ENCODE peak calls at places on chromosomes 16 and 17, in five cellular contexts. E is activated B cell treated with CpG ODN at 0.5 μM for 24 hours, R is mammary epithelial cell, S is Panc1, N is cardiac muscle cell. Q is an unnamed sample.

GRCh38 chr16:84829168-84829965 is 9.6 kb downstream of the CRISPLD2 start:
- DNase-seq in E (no peak), R (no peak), S (no peak), N (peak; percentile 29), Q (no peak)

GRCh38 chr17:57633236-57633635 is 111.9 kb downstream of the CCDC182 start:
- DNase-seq in E (no peak), R (no peak), S (no peak), N (no peak), Q (no peak)

GRCh38 chr16:85986931-85987749 is 88.2 kb downstream of the IRF8 start:
- DNase-seq in E (peak; percentile 36), R (no peak), S (no peak), N (peak; percentile 59), Q (no peak)

GRCh38 chr16:87358250-87358649 is 25.3 kb downstream of the FBXO31 start:
- DNase-seq in E (no peak), R (no peak), S (no peak), N (no peak), Q (no peak)

GRCh38 chr17:5122586-5123342 is 6.9 kb downstream of the USP6 start:
- DNase-seq in E (peak; percentile 29), R (no peak), S (no peak), N (peak; percentile 34), Q (peak; percentile 72)

GRCh38 chr17:4947411-4948165 is 742 bp downstream of the PFN1 start:
- DNase-seq in E (peak; percentile 66), R (peak; percentile 50), S (no peak), N (peak; percentile 60), Q (no peak)

GRCh38 chr16:83692224-83692623 is 115.6 kb upstream of the HSBP1 start:
- DNase-seq in E (no peak), R (no peak), S (no peak), N (no peak), Q (no peak)

GRCh38 chr16:55490301-55490700 is 11.3 kb downstream of the MMP2 start:
- DNase-seq in E (no peak), R (no peak), S (no peak), N (no peak), Q (no peak)

GRCh38 chr17:4276514-4276913 is 12.7 kb upstream of the ANKFY1 start:
- DNase-seq in E (no peak), R (no peak), S (no peak), N (no peak), Q (no peak)

GRCh38 chr16:65782537-65783290 is 583.8 kb upstream of the CDH5 start:
- DNase-seq in E (no peak), R (peak; percentile 68), S (no peak), N (no peak), Q (no peak)

GRCh38 chr16:85302018-85302847 is 190.0 kb upstream of the CIBAR2 start:
- DNase-seq in E (no peak), R (no peak), S (no peak), N (no peak), Q (no peak)

GRCh38 chr16:77788196-77789084 is at the start of gene VAT1L:
- DNase-seq in E (no peak), R (peak; percentile 51), S (no peak), N (peak; percentile 52), Q (peak; percentile 70)

GRCh38 chr16:81697321-81697885 is 81.7 kb upstream of the PLCG2 start:
- DNase-seq in E (no peak), R (peak; percentile 48), S (peak; percentile 22), N (peak; percentile 65), Q (no peak)

GRCh38 chr16:67311607-67312449 is 14.7 kb downstream of the KCTD19 start:
- DNase-seq in E (no peak), R (peak; percentile 100), S (peak; percentile 94), N (no peak), Q (no peak)

GRCh38 chr17:42760652-42761581 is at the start of gene RAMP2:
- DNase-seq in E (no peak), R (no peak), S (no peak), N (peak; percentile 71), Q (no peak)

GRCh38 chr17:74369221-74369620 is 1.9 kb downstream of the GPR142 start:
- DNase-seq in E (no peak), R (no peak), S (no peak), N (no peak), Q (no peak)

GRCh38 chr17:82524540-82524939 is 5.0 kb downstream of the FOXK2 start:
- DNase-seq in E (no peak), R (no peak), S (no peak), N (no peak), Q (no peak)

GRCh38 chr16:89170346-89171215 is 967 bp upstream of the CDH15 start:
- DNase-seq in E (no peak), R (no peak), S (no peak), N (no peak), Q (no peak)

GRCh38 chr16:17392857-17393421 is 77.8 kb downstream of the XYLT1 start:
- DNase-seq in E (no peak), R (no peak), S (no peak), N (no peak), Q (no peak)

GRCh38 chr17:73705594-73705993 is 61.3 kb upstream of the SDK2 start:
- DNase-seq in E (no peak), R (no peak), S (no peak), N (no peak), Q (no peak)

GRCh38 chr17:43418441-43419374 is 19.9 kb downstream of the ARL4D start:
- DNase-seq in E (no peak), R (peak; percentile 95), S (no peak), N (peak; percentile 35), Q (no peak)

GRCh38 chr17:58092797-58093385 is 9.7 kb downstream of the DYNLL2 start:
- DNase-seq in E (no peak), R (peak; percentile 41), S (no peak), N (no peak), Q (no peak)

GRCh38 chr17:4583206-4583605 is 1.1 kb upstream of the SMTNL2 start:
- DNase-seq in E (no peak), R (no peak), S (no peak), N (no peak), Q (no peak)

GRCh38 chr17:5780476-5780875 is 196.2 kb upstream of the NLRP1 start:
- DNase-seq in E (no peak), R (peak; percentile 61), S (no peak), N (no peak), Q (no peak)

GRCh38 chr17:83079340-83079747 is at the start of gene METRNL:
- DNase-seq in E (peak; percentile 66), R (peak; percentile 37), S (no peak), N (peak; percentile 88), Q (no peak)

GRCh38 chr16:86994215-86994614 is 323.0 kb downstream of the C16orf95 start:
- DNase-seq in E (no peak), R (no peak), S (no peak), N (no peak), Q (no peak)

GRCh38 chr17:31144427-31144826 is 49.6 kb downstream of the NF1 start:
- DNase-seq in E (no peak), R (no peak), S (no peak), N (no peak), Q (no peak)

GRCh38 chr17:79800325-79801155 is 3.7 kb upstream of the CBX8 start:
- DNase-seq in E (no peak), R (peak; percentile 46), S (no peak), N (no peak), Q (no peak)

GRCh38 chr17:79798296-79799173 is 1.7 kb upstream of the CBX8 start:
- DNase-seq in E (no peak), R (no peak), S (no peak), N (no peak), Q (no peak)

GRCh38 chr17:79799538-79800324 is 2.9 kb upstream of the CBX8 start:
- DNase-seq in E (no peak), R (no peak), S (no peak), N (no peak), Q (no peak)

GRCh38 chr17:79797492-79798295 is 817 bp upstream of the CBX8 start:
- DNase-seq in E (no peak), R (no peak), S (no peak), N (no peak), Q (no peak)

GRCh38 chr17:79799174-79799537 is 2.3 kb upstream of the CBX8 start:
- DNase-seq in E (no peak), R (no peak), S (no peak), N (no peak), Q (no peak)
- TF ChIP-seq CTCF in E (no peak), R (no peak), S (no peak), N (no peak), Q (no peak)

DNA sequence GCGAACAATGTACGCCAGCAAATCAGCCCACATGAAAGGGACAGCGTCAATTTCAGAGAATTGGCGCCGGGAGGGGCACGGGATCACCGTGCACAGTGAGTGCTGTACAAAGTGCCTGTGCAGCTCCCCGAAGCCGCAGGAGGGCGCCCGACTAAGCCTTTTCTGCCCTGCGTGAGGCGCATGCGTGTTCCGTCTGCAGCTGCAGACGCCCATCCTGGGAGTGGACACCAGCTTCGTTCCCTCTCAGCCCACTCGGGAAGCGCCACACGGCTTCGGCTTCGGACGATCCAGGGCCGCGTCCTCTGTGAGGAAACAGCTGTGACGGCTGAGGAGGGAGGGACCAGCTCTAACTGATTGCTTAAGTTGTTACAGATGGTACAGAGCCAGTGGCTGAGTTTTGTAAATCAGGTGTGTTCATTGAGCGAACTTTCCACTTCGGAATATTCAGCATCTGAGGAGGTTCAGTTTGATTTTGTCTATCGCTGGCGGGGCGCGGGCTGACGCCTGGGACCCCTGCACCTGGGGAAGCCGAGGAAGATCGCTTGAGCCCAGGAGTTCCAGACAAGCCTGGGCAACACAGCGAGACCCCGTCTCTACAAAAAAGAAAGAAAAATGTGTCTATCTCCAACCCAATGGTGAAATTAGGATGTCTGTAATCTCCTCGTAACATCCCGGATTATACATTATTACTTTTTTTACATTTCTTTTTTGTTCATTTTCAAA is 15.4 kb upstream of the ZNF287 start:
- DNase-seq in E (peak; percentile 71), R (peak; percentile 78), S (peak; percentile 55), N (peak; percentile 94), Q (peak; percentile 95)
- TF ChIP-seq CTCF in E (no peak), R (peak; percentile 90), S (peak; percentile 98), N (peak; percentile 96), Q (peak; percentile 96)

GRCh38 chr17:65794572-65794971 is 233.1 kb upstream of the AXIN2 start:
- DNase-seq in E (no peak), R (peak; percentile 29), S (no peak), N (peak; percentile 37), Q (no peak)
- TF ChIP-seq CTCF in E (no peak), R (peak; percentile 46), S (peak; percentile 61), N (peak; percentile 67), Q (peak; percentile 66)

GRCh38 chr16:3182608-3183444 is 5.2 kb upstream of the OR1F1 start:
- DNase-seq in E (no peak), R (peak; percentile 77), S (no peak), N (peak; percentile 47), Q (no peak)
- TF ChIP-seq CTCF in E (no peak), R (peak; percentile 45), S (peak; percentile 83), N (peak; percentile 44), Q (peak; percentile 41)

GRCh38 chr17:40129498-40129897 is 7.7 kb downstream of the MSL1 start:
- DNase-seq in E (no peak), R (no peak), S (no peak), N (no peak), Q (no peak)
- TF ChIP-seq CTCF in E (no peak), R (no peak), S (no peak), N (no peak), Q (peak; percentile 42)

GRCh38 chr17:35063514-35064223 is at the start of gene RFFL:
- DNase-seq in E (peak; percentile 54), R (peak; percentile 100), S (peak; percentile 94), N (peak; percentile 75), Q (no peak)
- TF ChIP-seq CTCF in E (no peak), R (no peak), S (no peak), N (peak; percentile 26), Q (no peak)

Q was measured in type B pancreatic cell.